ENCODE peak calls at places on chromosomes 5 and 9, in four cellular contexts. One of them, this sample, is unnamed.

GRCh38 chr5:179279347-179280094 is 65.7 kb downstream of the ADAMTS2 start:
- DNase-seq in cardiac fibroblast: no peak
- DNase-seq in NCI-H2227 treated with DMSO at 0.1 percent for 48 hours: no peak
- DNase-seq in heart left ventricle: no peak
- DNase-seq in this sample: no peak

GRCh38 chr5:131769961-131770360 is 26.9 kb downstream of the FNIP1 start:
- DNase-seq in cardiac fibroblast: no peak
- DNase-seq in NCI-H2227 treated with DMSO at 0.1 percent for 48 hours: no peak
- DNase-seq in heart left ventricle: no peak
- DNase-seq in this sample: no peak

GRCh38 chr5:180636403-180637075 is 12.9 kb downstream of the FLT4 start:
- DNase-seq in cardiac fibroblast: no peak
- DNase-seq in NCI-H2227 treated with DMSO at 0.1 percent for 48 hours: no peak
- DNase-seq in heart left ventricle: peak
- DNase-seq in this sample: peak

GRCh38 chr5:131114754-131115153 is 50.3 kb downstream of the HINT1 start:
- DNase-seq in cardiac fibroblast: no peak
- DNase-seq in NCI-H2227 treated with DMSO at 0.1 percent for 48 hours: no peak
- DNase-seq in heart left ventricle: no peak
- DNase-seq in this sample: no peak

GRCh38 chr9:98316445-98317133 is 61.1 kb upstream of the TBC1D2 start:
- DNase-seq in cardiac fibroblast: no peak
- DNase-seq in NCI-H2227 treated with DMSO at 0.1 percent for 48 hours: no peak
- DNase-seq in heart left ventricle: no peak
- DNase-seq in this sample: no peak

GRCh38 chr5:52983731-52984620 is 5.2 kb upstream of the ITGA2 start:
- DNase-seq in cardiac fibroblast: peak
- DNase-seq in NCI-H2227 treated with DMSO at 0.1 percent for 48 hours: no peak
- DNase-seq in heart left ventricle: no peak
- DNase-seq in this sample: peak

GRCh38 chr5:108251350-108251749 is 130.5 kb downstream of the FBXL17 start:
- DNase-seq in cardiac fibroblast: peak
- DNase-seq in NCI-H2227 treated with DMSO at 0.1 percent for 48 hours: no peak
- DNase-seq in heart left ventricle: no peak
- DNase-seq in this sample: peak

GRCh38 chr5:126527892-126528291 is 67.1 kb downstream of the ALDH7A1 start:
- DNase-seq in cardiac fibroblast: no peak
- DNase-seq in NCI-H2227 treated with DMSO at 0.1 percent for 48 hours: no peak
- DNase-seq in heart left ventricle: no peak
- DNase-seq in this sample: peak

GRCh38 chr5:50440651-50441478 is at the start of gene EMB:
- DNase-seq in cardiac fibroblast: no peak
- DNase-seq in NCI-H2227 treated with DMSO at 0.1 percent for 48 hours: peak
- DNase-seq in heart left ventricle: peak
- DNase-seq in this sample: peak

GRCh38 chr5:72955143-72955767 is 586 bp upstream of the FCHO2 start:
- DNase-seq in cardiac fibroblast: peak
- DNase-seq in NCI-H2227 treated with DMSO at 0.1 percent for 48 hours: no peak
- DNase-seq in heart left ventricle: peak
- DNase-seq in this sample: peak

GRCh38 chr5:72067682-72068470 is 39.4 kb upstream of the MAP1B start:
- DNase-seq in cardiac fibroblast: peak
- DNase-seq in NCI-H2227 treated with DMSO at 0.1 percent for 48 hours: no peak
- DNase-seq in heart left ventricle: no peak
- DNase-seq in this sample: peak

GRCh38 chr5:124342027-124342471 is 404.4 kb downstream of the ZNF608 start:
- DNase-seq in cardiac fibroblast: peak
- DNase-seq in NCI-H2227 treated with DMSO at 0.1 percent for 48 hours: no peak
- DNase-seq in heart left ventricle: no peak
- DNase-seq in this sample: peak

GRCh38 chr5:61333351-61334223 is 1.5 kb downstream of the ZSWIM6 start:
- DNase-seq in cardiac fibroblast: peak
- DNase-seq in NCI-H2227 treated with DMSO at 0.1 percent for 48 hours: peak
- DNase-seq in heart left ventricle: peak
- DNase-seq in this sample: no peak

GRCh38 chr9:13174906-13175639 is 104.4 kb downstream of the MPDZ start:
- DNase-seq in cardiac fibroblast: no peak
- DNase-seq in NCI-H2227 treated with DMSO at 0.1 percent for 48 hours: no peak
- DNase-seq in heart left ventricle: no peak
- DNase-seq in this sample: no peak

GRCh38 chr9:30630459-30630858 is 1754.0 kb upstream of the ACO1 start:
- DNase-seq in cardiac fibroblast: no peak
- DNase-seq in NCI-H2227 treated with DMSO at 0.1 percent for 48 hours: no peak
- DNase-seq in heart left ventricle: no peak
- DNase-seq in this sample: no peak

GRCh38 chr5:149745-150450 is 41.4 kb upstream of the LRRC14B start:
- DNase-seq in cardiac fibroblast: peak
- DNase-seq in NCI-H2227 treated with DMSO at 0.1 percent for 48 hours: no peak
- DNase-seq in heart left ventricle: no peak
- DNase-seq in this sample: no peak

GRCh38 chr9:110582156-110582555 is 2.6 kb upstream of the SVEP1 start:
- DNase-seq in cardiac fibroblast: no peak
- DNase-seq in NCI-H2227 treated with DMSO at 0.1 percent for 48 hours: no peak
- DNase-seq in heart left ventricle: no peak
- DNase-seq in this sample: no peak

GRCh38 chr5:143405063-143405746 is 1.7 kb upstream of the NR3C1 start:
- DNase-seq in cardiac fibroblast: peak
- DNase-seq in NCI-H2227 treated with DMSO at 0.1 percent for 48 hours: peak
- DNase-seq in heart left ventricle: peak
- DNase-seq in this sample: peak

This sample was measured in iris pigment epithelial cell.